ENCODE peak calls at places on chromosomes 16 and 17, in six cellular contexts. M, Y, C, R, B and A are unnamed samples.

GRCh38 chr17:74351552-74352210 is 10.0 kb downstream of the BTBD17 start:
- DNase-seq in M (no peak), Y (no peak), C (peak), R (peak), B (no peak), A (no peak)

GRCh38 chr17:61389670-61390478 is 9.8 kb upstream of the TBX2 start:
- DNase-seq in M (peak), Y (no peak), C (peak), R (peak), B (no peak), A (no peak)

GRCh38 chr17:17028878-17029535 is 13.2 kb upstream of the MPRIP start:
- DNase-seq in M (no peak), Y (peak), C (no peak), R (no peak), B (no peak), A (no peak)

GRCh38 chr17:10380631-10381408 is 8.0 kb upstream of the MYH13 start:
- DNase-seq in M (no peak), Y (no peak), C (no peak), R (no peak), B (no peak), A (no peak)

GRCh38 chr17:45666046-45666600 is 118.0 kb upstream of the CRHR1 start:
- DNase-seq in M (no peak), Y (no peak), C (no peak), R (no peak), B (no peak), A (no peak)

GRCh38 chr17:20315821-20316220 is 151.5 kb downstream of the LGALS9B start:
- DNase-seq in M (no peak), Y (no peak), C (no peak), R (no peak), B (no peak), A (no peak)

GRCh38 chr16:85881436-85881835 is 17.5 kb upstream of the IRF8 start:
- DNase-seq in M (no peak), Y (no peak), C (no peak), R (no peak), B (no peak), A (no peak)

GRCh38 chr16:23608194-23608593 is 12.1 kb upstream of the NDUFAB1 start:
- DNase-seq in M (no peak), Y (no peak), C (no peak), R (no peak), B (no peak), A (no peak)

GRCh38 chr17:45440161-45440859 is 7.6 kb upstream of the ARHGAP27 start:
- DNase-seq in M (no peak), Y (peak), C (peak), R (no peak), B (no peak), A (no peak)

GRCh38 chr16:59214455-59214854 is 480.3 kb upstream of the GOT2 start:
- DNase-seq in M (no peak), Y (no peak), C (no peak), R (no peak), B (no peak), A (no peak)

GRCh38 chr17:57927048-57927723 is 28.0 kb downstream of the CUEDC1 start:
- DNase-seq in M (no peak), Y (no peak), C (no peak), R (peak), B (no peak), A (no peak)

GRCh38 chr16:16150117-16150877 is 73.0 kb downstream of the ABCC6 start:
- DNase-seq in M (no peak), Y (no peak), C (no peak), R (peak), B (no peak), A (no peak)

GRCh38 chr16:48184681-48185080 is 28.9 kb upstream of the ABCC12 start:
- DNase-seq in M (no peak), Y (no peak), C (no peak), R (no peak), B (no peak), A (no peak)

GRCh38 chr16:67678354-67679023 is 11.9 kb downstream of the C16orf86 start:
- DNase-seq in M (no peak), Y (no peak), C (no peak), R (no peak), B (no peak), A (no peak)

GRCh38 chr17:30238387-30239088 is 3.0 kb upstream of the SLC6A4 start:
- DNase-seq in M (no peak), Y (no peak), C (peak), R (no peak), B (no peak), A (no peak)

GRCh38 chr17:68461122-68461539 is 3.8 kb upstream of the WIPI1 start:
- DNase-seq in M (no peak), Y (no peak), C (no peak), R (no peak), B (no peak), A (no peak)

GRCh38 chr16:24555346-24555872 is 16.0 kb downstream of the RBBP6 start:
- DNase-seq in M (no peak), Y (no peak), C (no peak), R (no peak), B (no peak), A (no peak)

GRCh38 chr16:19583665-19584300 is 28.3 kb downstream of the VPS35L start:
- DNase-seq in M (peak), Y (peak), C (peak), R (peak), B (no peak), A (no peak)

GRCh38 chr16:81190667-81191066 is 47.8 kb upstream of the BCO1 start:
- DNase-seq in M (peak), Y (peak), C (no peak), R (no peak), B (no peak), A (no peak)

GRCh38 chr17:83086907-83087787 is 7.7 kb downstream of the METRNL start:
- DNase-seq in M (no peak), Y (no peak), C (peak), R (no peak), B (no peak), A (no peak)

GRCh38 chr16:80583466-80583865 is 42.7 kb downstream of the DYNLRB2 start:
- DNase-seq in M (no peak), Y (no peak), C (no peak), R (no peak), B (no peak), A (no peak)

GRCh38 chr16:70737377-70738082 is 51.7 kb upstream of the MTSS2 start:
- DNase-seq in M (no peak), Y (no peak), C (no peak), R (peak), B (no peak), A (peak)

GRCh38 chr16:57701759-57702371 is 7.3 kb downstream of the DRC7 start:
- DNase-seq in M (no peak), Y (no peak), C (no peak), R (no peak), B (no peak), A (no peak)

GRCh38 chr17:69997332-69997731 is 77.7 kb upstream of the KCNJ16 start:
- DNase-seq in M (no peak), Y (no peak), C (no peak), R (no peak), B (no peak), A (no peak)

GRCh38 chr17:77427471-77427991 is 286.8 kb downstream of the SEC14L1 start:
- DNase-seq in M (no peak), Y (no peak), C (peak), R (peak), B (no peak), A (no peak)

DNA sequence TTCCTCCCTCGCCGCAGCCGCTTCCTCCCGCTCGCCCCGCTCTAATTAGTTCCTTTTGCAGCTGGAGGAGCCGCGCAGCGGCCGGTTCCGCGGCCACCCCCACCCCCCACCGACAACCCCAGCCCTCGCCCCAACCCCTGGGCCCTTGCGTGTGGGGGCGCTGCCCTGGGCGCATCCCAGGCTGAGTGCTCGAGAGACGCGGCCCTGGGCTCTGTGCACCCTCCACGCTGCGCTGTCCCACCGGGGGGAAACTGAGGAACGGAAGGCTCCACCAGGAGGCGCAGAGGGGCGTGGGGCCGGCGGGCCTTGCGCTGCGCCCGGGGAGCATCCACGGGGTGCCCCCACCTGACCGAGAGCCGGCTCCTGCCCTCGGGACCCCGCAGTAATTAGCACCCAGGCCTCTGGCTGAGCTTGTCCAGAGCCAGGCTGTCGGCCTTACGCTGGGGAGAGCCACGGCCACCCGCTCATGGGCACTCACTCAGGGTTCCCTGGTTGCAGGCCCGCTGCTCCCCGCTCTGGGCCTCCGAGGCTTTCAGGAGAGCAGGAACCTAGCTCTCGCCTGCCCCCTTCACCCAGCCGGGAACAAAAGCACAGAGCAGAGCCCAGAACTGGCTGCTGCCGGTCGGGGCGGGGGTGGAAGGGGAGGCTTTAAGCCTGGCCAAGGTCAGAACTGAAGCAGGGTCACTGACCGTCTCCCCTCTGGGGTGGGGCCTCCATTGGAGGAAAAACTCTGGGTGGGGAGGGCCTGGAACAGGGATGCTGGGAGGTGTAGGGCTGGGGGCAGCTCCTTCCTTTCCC is 12.1 kb downstream of the GLIS2 start:
- DNase-seq in M (no peak), Y (peak), C (no peak), R (peak), B (no peak), A (no peak)
- TF ChIP-seq CHD2 in M (no peak), Y (no peak), C (no peak), R (peak), B (no peak), A (no peak)

GRCh38 chr17:9021985-9022552 is 759 bp downstream of the NTN1 start:
- DNase-seq in M (no peak), Y (no peak), C (no peak), R (peak), B (no peak), A (no peak)

GRCh38 chr17:9020096-9020823 is 1.1 kb upstream of the NTN1 start:
- DNase-seq in M (no peak), Y (no peak), C (no peak), R (no peak), B (no peak), A (no peak)

GRCh38 chr17:9022553-9023388 is 1.5 kb downstream of the NTN1 start:
- DNase-seq in M (no peak), Y (no peak), C (no peak), R (peak), B (no peak), A (no peak)

GRCh38 chr17:9021158-9021984 is at the start of gene NTN1:
- DNase-seq in M (no peak), Y (no peak), C (peak), R (peak), B (no peak), A (no peak)

GRCh38 chr17:9020824-9021157 is 519 bp upstream of the NTN1 start:
- DNase-seq in M (no peak), Y (no peak), C (no peak), R (no peak), B (no peak), A (no peak)
- TF ChIP-seq CHD2 in M (no peak), Y (no peak), C (no peak), R (no peak), B (no peak), A (no peak)

GRCh38 chr16:2532494-2533141 is 1.4 kb upstream of the CEMP1 start:
- DNase-seq in M (no peak), Y (peak), C (peak), R (peak), B (no peak), A (peak)
- TF ChIP-seq CHD2 in M (no peak), Y (no peak), C (no peak), R (no peak), B (no peak), A (no peak)

GRCh38 chr16:88783391-88784073 is 1.5 kb downstream of the PIEZO1 start:
- DNase-seq in M (no peak), Y (no peak), C (no peak), R (no peak), B (no peak), A (no peak)

GRCh38 chr16:88782454-88783390 is 2.3 kb downstream of the PIEZO1 start:
- DNase-seq in M (no peak), Y (no peak), C (no peak), R (no peak), B (no peak), A (no peak)

GRCh38 chr16:88785106-88785924 is at the start of gene PIEZO1:
- DNase-seq in M (peak), Y (no peak), C (peak), R (peak), B (no peak), A (no peak)

GRCh38 chr16:88784074-88784855 is 755 bp downstream of the PIEZO1 start:
- DNase-seq in M (peak), Y (peak), C (peak), R (peak), B (no peak), A (no peak)

DNA sequence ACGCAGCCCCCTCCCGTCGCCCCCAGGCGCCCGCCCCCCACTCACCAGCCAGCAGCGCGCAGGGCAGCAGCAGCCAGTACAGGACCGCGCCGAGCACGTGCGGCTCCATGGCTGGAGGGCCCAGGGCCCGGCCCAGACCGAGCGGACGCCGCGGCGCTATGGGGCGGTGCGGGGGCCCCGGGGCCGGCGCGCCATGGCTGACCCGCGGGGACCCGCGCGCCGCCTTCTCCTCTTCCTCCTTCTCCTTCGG is 239 bp downstream of the PIEZO1 start:
- DNase-seq in M (no peak), Y (no peak), C (no peak), R (no peak), B (no peak), A (no peak)
- TF ChIP-seq CHD2 in M (no peak), Y (no peak), C (no peak), R (no peak), B (no peak), A (no peak)

GRCh38 chr17:34820922-34821321 is 140.3 kb downstream of the CCT6B start:
- DNase-seq in M (no peak), Y (no peak), C (no peak), R (peak), B (no peak), A (no peak)

GRCh38 chr17:34820166-34820920 is 140.9 kb downstream of the CCT6B start:
- DNase-seq in M (no peak), Y (no peak), C (no peak), R (no peak), B (no peak), A (no peak)

GRCh38 chr17:34825102-34825501 is 136.2 kb downstream of the CCT6B start:
- DNase-seq in M (no peak), Y (no peak), C (no peak), R (no peak), B (no peak), A (no peak)

GRCh38 chr17:34823023-34823422 is 138.2 kb downstream of the CCT6B start:
- DNase-seq in M (no peak), Y (no peak), C (no peak), R (no peak), B (no peak), A (no peak)

DNA sequence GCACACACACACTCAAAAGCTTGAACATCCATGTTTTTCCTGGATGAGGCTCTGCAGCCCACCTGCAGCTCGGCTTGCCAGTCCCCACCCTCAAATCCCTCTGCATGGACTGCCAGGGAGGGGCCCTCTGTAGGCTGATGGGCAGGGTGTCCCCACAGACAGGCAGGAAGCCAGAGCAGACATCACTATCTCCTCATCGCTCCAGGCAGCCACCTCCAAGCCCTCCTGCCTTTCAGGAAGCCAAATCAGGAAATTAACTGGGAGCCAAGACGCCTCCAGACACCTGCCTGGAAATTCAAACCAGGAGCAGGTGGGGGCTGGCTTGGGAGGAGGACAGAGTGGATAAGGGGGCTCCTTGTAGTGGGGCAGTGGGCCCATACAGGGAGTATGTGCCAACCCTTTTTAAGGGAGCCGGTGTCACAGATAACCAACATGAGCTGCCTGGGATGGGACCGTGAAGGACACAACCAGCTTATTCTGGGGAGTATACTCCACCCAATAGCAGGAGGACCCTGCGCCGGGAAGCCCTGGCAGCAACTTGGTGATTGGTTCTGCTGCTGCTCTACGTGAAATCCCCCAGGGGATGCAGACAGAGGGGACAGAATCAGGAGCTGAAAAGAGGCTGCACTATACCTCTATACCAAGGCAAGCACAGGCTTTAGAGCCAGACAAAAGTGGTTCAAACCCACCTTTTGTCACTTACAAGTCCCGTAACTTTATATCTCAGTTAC is 139.1 kb downstream of the CCT6B start:
- DNase-seq in M (no peak), Y (no peak), C (no peak), R (peak), B (no peak), A (no peak)
- TF ChIP-seq CHD2 in M (no peak), Y (no peak), C (no peak), R (no peak), B (no peak), A (no peak)

GRCh38 chr16:4098496-4098895 is 17.7 kb downstream of the ADCY9 start:
- DNase-seq in M (no peak), Y (no peak), C (no peak), R (no peak), B (no peak), A (no peak)
- TF ChIP-seq CHD2 in M (no peak), Y (no peak), C (no peak), R (no peak), B (no peak), A (no peak)

GRCh38 chr17:2362416-2362815 is 25.1 kb downstream of the SGSM2 start:
- DNase-seq in M (no peak), Y (no peak), C (no peak), R (no peak), B (no peak), A (no peak)
- TF ChIP-seq CHD2 in M (no peak), Y (no peak), C (no peak), R (no peak), B (no peak), A (no peak)